ENCODE peak calls at places on chromosomes 2 and 18, in four cellular contexts. V, A, B and P are unnamed samples.

GRCh38 chr2:110978148-110978547 is 142.6 kb upstream of the BCL2L11 start:
- DNase-seq in B (no peak), V (no peak), A (no peak), P (no peak)

GRCh38 chr18:12851709-12852108 is 32.3 kb downstream of the PTPN2 start:
- DNase-seq in V (no peak), B (no peak), A (no peak), P (no peak)

GRCh38 chr2:225270861-225271260 is 128.6 kb upstream of the NYAP2 start:
- DNase-seq in B (no peak), V (no peak), A (no peak), P (no peak)

GRCh38 chr18:57649536-57650495 is 28.2 kb upstream of the NARS1 start:
- DNase-seq in B (no peak), A (no peak), V (no peak), P (no peak)

GRCh38 chr2:238069021-238069709 is 8.4 kb downstream of the SCLY start:
- DNase-seq in B (no peak), V (no peak), A (no peak), P (no peak)

GRCh38 chr18:34866739-34867138 is 156.6 kb downstream of the DTNA start:
- DNase-seq in V (no peak), B (no peak), A (no peak), P (no peak)

GRCh38 chr2:237456200-237456731 is 30.8 kb upstream of the MLPH start:
- DNase-seq in V (peak), B (no peak), A (no peak), P (no peak)

GRCh38 chr2:230864605-230865323 is at the start of gene ITM2C:
- DNase-seq in B (peak), A (peak), V (peak), P (peak)

GRCh38 chr2:45823723-45824206 is 172.3 kb downstream of the PRKCE start:
- DNase-seq in A (no peak), V (peak), B (no peak), P (peak)

GRCh38 chr2:229586746-229587705 is 127.3 kb downstream of the DNER start:
- DNase-seq in B (peak), A (peak), V (peak), P (peak)

GRCh38 chr18:76923485-76924085 is 101.2 kb downstream of the ZNF236 start:
- DNase-seq in A (no peak), B (no peak), V (no peak), P (no peak)

GRCh38 chr2:15120578-15120977 is 440.6 kb downstream of the NBAS start:
- DNase-seq in V (no peak), B (no peak), A (no peak), P (no peak)

GRCh38 chr2:65518751-65519150 is 86.4 kb upstream of the SPRED2 start:
- DNase-seq in V (no peak), A (no peak), B (no peak), P (no peak)

GRCh38 chr18:74644713-74645112 is 47.0 kb downstream of the ZNF407 start:
- DNase-seq in A (no peak), B (no peak), V (no peak), P (no peak)

GRCh38 chr2:129008881-129009554 is 690.4 kb upstream of the HS6ST1 start:
- DNase-seq in B (no peak), A (no peak), V (no peak), P (no peak)

GRCh38 chr2:8586397-8587051 is 95.3 kb upstream of the ID2 start:
- DNase-seq in B (no peak), V (no peak), A (no peak), P (no peak)

GRCh38 chr2:36789181-36789804 is 92.8 kb downstream of the VIT start:
- DNase-seq in B (no peak), V (no peak), A (no peak), P (no peak)

GRCh38 chr2:155223781-155224406 is 525.4 kb downstream of the KCNJ3 start:
- DNase-seq in V (no peak), B (no peak), A (no peak), P (no peak)

GRCh38 chr18:63292844-63293683 is 26.5 kb downstream of the BCL2 start:
- DNase-seq in A (peak), B (no peak), V (peak), P (no peak)

GRCh38 chr2:44560352-44560751 is 198.6 kb downstream of the CAMKMT start:
- DNase-seq in V (no peak), B (peak), A (no peak), P (no peak)

GRCh38 chr2:60553992-60554648 is 666 bp upstream of the BCL11A start:
- DNase-seq in A (peak), B (peak), V (peak), P (peak)

GRCh38 chr2:153386481-153386891 is 92.1 kb downstream of the RPRM start:
- DNase-seq in B (no peak), V (no peak), A (no peak), P (no peak)

GRCh38 chr2:56314809-56315208 is 131.0 kb downstream of the CCDC85A start:
- DNase-seq in V (no peak), A (no peak), B (no peak), P (no peak)

GRCh38 chr2:24643051-24643450 is 150.1 kb downstream of the PTRHD1 start:
- DNase-seq in V (no peak), A (no peak), B (no peak), P (no peak)

GRCh38 chr2:207334631-207335371 is 169.1 kb upstream of the KLF7 start:
- DNase-seq in B (no peak), A (peak), V (peak), P (peak)

GRCh38 chr2:9276074-9276473 is 69.5 kb downstream of the ASAP2 start:
- DNase-seq in V (no peak), B (no peak), A (no peak), P (no peak)

GRCh38 chr2:212791579-212791978 is 253.0 kb upstream of the ERBB4 start:
- DNase-seq in A (no peak), V (no peak), B (no peak), P (no peak)

GRCh38 chr18:63022429-63023022 is 297.0 kb downstream of the BCL2 start:
- DNase-seq in A (no peak), B (no peak), V (no peak), P (no peak)

GRCh38 chr18:58528011-58528367 is 100.9 kb downstream of the ALPK2 start:
- DNase-seq in V (no peak), B (no peak), A (no peak), P (no peak)

GRCh38 chr2:174072857-174073256 is 107.7 kb upstream of the SP3 start:
- DNase-seq in V (no peak), B (no peak), A (no peak), P (no peak)

GRCh38 chr18:903703-904102 is 968 bp upstream of the ADCYAP1 start:
- DNase-seq in V (peak), A (no peak), B (peak), P (no peak)

GRCh38 chr18:22822024-22822423 is 111.1 kb upstream of the RBBP8 start:
- DNase-seq in B (peak), V (no peak), A (no peak), P (no peak)

GRCh38 chr2:47618272-47618552 is 164.7 kb upstream of the MSH6 start:
- DNase-seq in V (no peak), A (no peak), B (no peak), P (no peak)

GRCh38 chr18:57210101-57210661 is 63.3 kb downstream of the BOD1L2 start:
- DNase-seq in A (no peak), B (peak), V (no peak), P (peak)

GRCh38 chr18:31203086-31203793 is 40.6 kb upstream of the DSC1 start:
- DNase-seq in A (no peak), B (peak), V (no peak), P (no peak)

GRCh38 chr18:79606621-79607331 is 72.8 kb upstream of the CTDP1 start:
- DNase-seq in A (no peak), V (peak), B (no peak), P (no peak)

GRCh38 chr2:133146893-133147292 is 421.4 kb downstream of the NCKAP5 start:
- DNase-seq in B (no peak), V (no peak), A (no peak), P (no peak)